ENCODE peak calls at places on chromosomes 16 and 17, in four cellular contexts. Q, M, U and J are unnamed samples. For H3K27me3 and H3K36me3, the result is how much of the 10 kb centered on the place peaks cover.

GRCh38 chr17:9202572-9202971 is 181.3 kb downstream of the NTN1 start:
- DNase-seq in Q (no peak), U (no peak), M (no peak), J (no peak)

GRCh38 chr17:19386974-19387920 is at the start of gene MFAP4:
- DNase-seq in M (no peak), U (peak), Q (peak), J (peak)

GRCh38 chr17:51778842-51779241 is 379.7 kb downstream of the CA10 start:
- DNase-seq in Q (no peak), U (no peak), M (no peak), J (no peak)

GRCh38 chr16:85372627-85373372 is 240.3 kb upstream of the GSE1 start:
- DNase-seq in U (no peak), M (peak), Q (no peak), J (peak)

GRCh38 chr17:61483778-61484116 is 31.5 kb downstream of the TBX4 start:
- DNase-seq in M (no peak), Q (no peak), U (no peak), J (no peak)

GRCh38 chr17:67293251-67294203 is 48.5 kb upstream of the HELZ start:
- DNase-seq in Q (peak), M (no peak), U (peak), J (peak)

GRCh38 chr17:68089881-68090280 is 54.3 kb downstream of the KPNA2 start:
- DNase-seq in U (no peak), Q (no peak), M (no peak), J (no peak)

GRCh38 chr17:67272312-67273050 is 27.5 kb upstream of the HELZ start:
- DNase-seq in U (peak), M (no peak), Q (peak), J (no peak)

GRCh38 chr16:23785842-23786241 is 31.0 kb downstream of the CHP2 start:
- DNase-seq in M (no peak), Q (no peak), U (no peak), J (no peak)

GRCh38 chr16:840561-841454 is 40.3 kb upstream of the GNG13 start:
- DNase-seq in U (no peak), Q (peak), M (no peak), J (no peak)

GRCh38 chr17:44917456-44917855 is 2.2 kb upstream of the GFAP start:
- DNase-seq in M (no peak), Q (no peak), U (no peak), J (no peak)

GRCh38 chr17:18181358-18181757 is 2.3 kb upstream of the ALKBH5 start:
- DNase-seq in U (no peak), M (no peak), Q (no peak), J (peak)

GRCh38 chr17:71460943-71461342 is 659.9 kb upstream of the SOX9 start:
- DNase-seq in Q (no peak), M (no peak), U (peak), J (peak)

GRCh38 chr17:82217120-82217529 is 4.5 kb upstream of the CCDC57 start:
- DNase-seq in U (no peak), M (no peak), Q (no peak), J (peak)

GRCh38 chr17:19311016-19311415 is 51.5 kb downstream of the B9D1 start:
- DNase-seq in U (no peak), Q (no peak), M (no peak), J (no peak)

GRCh38 chr16:75048546-75048945 is 49.7 kb downstream of the ZNRF1 start:
- DNase-seq in Q (no peak), M (no peak), U (no peak), J (no peak)

GRCh38 chr17:62692721-62693431 is 65.4 kb downstream of the MRC2 start:
- DNase-seq in M (no peak), U (peak), Q (peak), J (no peak)

GRCh38 chr16:28932339-28933141 is 769 bp downstream of the CD19 start:
- DNase-seq in M (no peak), U (no peak), Q (peak), J (no peak)

GRCh38 chr16:89971495-89972243 is 23.1 kb downstream of the DEF8 start:
- DNase-seq in M (no peak), Q (no peak), U (no peak), J (peak)

GRCh38 chr16:83171396-83171795 is 544.6 kb downstream of the CDH13 start:
- DNase-seq in Q (no peak), U (no peak), M (no peak), J (no peak)

GRCh38 chr16:4833584-4833983 is 13.5 kb downstream of the GLYR1 start:
- DNase-seq in M (no peak), U (no peak), Q (no peak), J (no peak)

GRCh38 chr16:17633146-17633966 is 162.6 kb upstream of the XYLT1 start:
- DNase-seq in U (no peak), M (no peak), Q (no peak), J (peak)

GRCh38 chr17:3761918-3762380 is 38.2 kb downstream of the HASPIN start:
- DNase-seq in Q (no peak), U (no peak), M (no peak), J (no peak)

GRCh38 chr17:72470338-72471133 is 349.7 kb downstream of the SOX9 start:
- DNase-seq in M (no peak), U (no peak), Q (no peak), J (no peak)

GRCh38 chr16:4384497-4384896 is 12.8 kb downstream of the VASN start:
- DNase-seq in Q (peak), M (no peak), U (no peak), J (no peak)

GRCh38 chr17:32813021-32813420 is 63.9 kb downstream of the MYO1D start:
- DNase-seq in M (no peak), Q (no peak), U (no peak), J (no peak)

GRCh38 chr17:78227455-78227916 is 3.9 kb upstream of the TMEM235 start:
- DNase-seq in M (no peak), U (no peak), Q (peak), J (no peak)

GRCh38 chr16:5905935-5906334 is 808.3 kb upstream of the EEF2KMT start:
- DNase-seq in U (no peak), Q (no peak), M (no peak), J (no peak)

GRCh38 chr16:46828292-46828691 is 2.7 kb downstream of the C16orf87 start:
- DNase-seq in Q (no peak), M (no peak), U (no peak), J (no peak)

GRCh38 chr17:77322534-77323412 is 182.0 kb downstream of the SEC14L1 start:
- DNase-seq in Q (peak), U (peak), M (peak), J (peak)

GRCh38 chr16:67443299-67443698 is 12.4 kb downstream of the HSD11B2 start:
- DNase-seq in U (no peak), M (no peak), Q (no peak), J (peak)

GRCh38 chr16:85461814-85462404 is 151.2 kb upstream of the GSE1 start:
- DNase-seq in M (no peak), Q (peak), U (peak), J (no peak)

GRCh38 chr16:24800586-24800985 is 45.2 kb upstream of the SLC5A11 start:
- DNase-seq in U (peak), Q (no peak), M (no peak), J (no peak)

GRCh38 chr16:68784721-68785120 is 47.6 kb downstream of the CDH1 start:
- DNase-seq in Q (no peak), M (no peak), U (no peak), J (no peak)
- H3K27me3 ChIP-seq in Q (under half), M (under half), U (under half), J (under half)

GRCh38 chr16:88356124-88356726 is 26.5 kb upstream of the ZNF469 start:
- DNase-seq in Q (no peak), U (no peak), M (no peak), J (no peak)

GRCh38 chr16:88355389-88356123 is 27.2 kb upstream of the ZNF469 start:
- DNase-seq in Q (peak), M (no peak), U (no peak), J (no peak)

GRCh38 chr16:88358033-88358481 is 24.7 kb upstream of the ZNF469 start:
- DNase-seq in M (no peak), Q (peak), U (no peak), J (no peak)

GRCh38 chr16:88357306-88358032 is 25.3 kb upstream of the ZNF469 start:
- DNase-seq in Q (peak), M (no peak), U (no peak), J (no peak)

GRCh38 chr16:88356727-88357199 is 26.0 kb upstream of the ZNF469 start:
- DNase-seq in M (no peak), U (no peak), Q (peak), J (no peak)
- H3K4me3 ChIP-seq in M (no peak), U (no peak), Q (no peak), J (no peak)

DNA sequence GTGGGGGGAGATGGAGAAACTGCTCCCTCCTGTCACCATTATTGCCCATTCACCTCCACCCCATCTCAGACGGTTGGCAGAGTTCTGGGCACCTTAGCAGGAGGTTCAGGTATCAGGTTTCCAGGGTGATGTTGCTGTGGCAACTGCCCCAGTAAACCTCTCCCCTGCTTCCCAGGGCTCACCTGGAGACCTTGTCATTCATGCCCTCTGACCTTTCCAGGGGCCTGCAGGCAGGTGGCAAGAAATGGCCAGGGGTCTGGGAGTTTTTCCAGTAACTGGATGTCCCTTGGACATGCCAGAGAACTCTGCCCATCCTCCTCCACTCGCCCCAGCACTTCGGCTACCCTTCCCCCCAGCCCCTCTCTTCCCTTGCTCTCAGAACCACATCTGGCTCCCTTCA is 8.4 kb downstream of the MLLT6 start:
- DNase-seq in M (no peak), U (no peak), Q (peak), J (no peak)
- H3K36me3 ChIP-seq in M (half or more), U (under half), Q (under half), J (half or more)

GRCh38 chr17:42431758-42432161 is 8.7 kb upstream of the CAVIN1 start:
- DNase-seq in M (no peak), Q (no peak), U (no peak), J (no peak)
- H3K27me3 ChIP-seq in M (under half), Q (under half), U (under half), J (under half)

GRCh38 chr16:59566446-59566845 is 832.3 kb upstream of the GOT2 start:
- DNase-seq in Q (no peak), M (no peak), U (no peak), J (peak)
- H3K4me3 ChIP-seq in Q (no peak), M (no peak), U (no peak), J (no peak)

GRCh38 chr17:1010586-1010985 is 13.7 kb downstream of the TIMM22 start:
- DNase-seq in M (no peak), Q (peak), U (no peak), J (no peak)
- H3K36me3 ChIP-seq in M (under half), Q (under half), U (under half), J (under half)

GRCh38 chr17:79427621-79428539 is 183.0 kb downstream of the RBFOX3 start:
- DNase-seq in U (no peak), Q (no peak), M (no peak), J (no peak)

GRCh38 chr17:79423811-79424465 is 186.9 kb downstream of the RBFOX3 start:
- DNase-seq in Q (no peak), M (no peak), U (no peak), J (no peak)

GRCh38 chr17:79428988-79429387 is 181.9 kb downstream of the RBFOX3 start:
- DNase-seq in U (no peak), M (no peak), Q (no peak), J (no peak)

GRCh38 chr17:79424471-79425185 is 186.2 kb downstream of the RBFOX3 start:
- DNase-seq in U (no peak), Q (no peak), M (no peak), J (no peak)

DNA sequence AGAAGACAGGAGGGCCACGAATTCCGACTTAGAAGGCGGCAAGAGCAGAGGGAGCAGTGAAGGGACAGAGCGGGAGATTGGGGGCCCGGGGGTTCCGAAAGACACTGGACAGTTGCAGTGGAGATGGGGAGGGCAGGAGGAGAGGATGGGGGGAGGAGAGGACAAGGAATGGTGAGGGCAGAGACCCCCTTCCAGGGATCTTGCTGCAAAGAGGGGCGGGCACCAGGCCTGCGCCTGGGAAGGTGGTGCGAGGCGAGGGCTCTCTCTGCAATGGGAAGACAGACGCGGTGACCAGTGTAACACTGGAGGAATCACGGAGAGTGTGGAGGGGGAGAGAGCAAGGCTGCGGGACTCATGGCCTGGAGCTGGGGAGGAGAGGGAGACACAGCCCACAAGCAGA is 185.2 kb downstream of the RBFOX3 start:
- DNase-seq in U (no peak), M (no peak), Q (no peak), J (no peak)
- H3K27me3 ChIP-seq in U (under half), M (under half), Q (under half), J (under half)